ENCODE peak calls at places on chromosomes 5 and 9, in ten cellular contexts. C, U, B, N, H, X, S, M, W and A are unnamed samples.
A peak's percentile ranks its signal among the peaks of the same experiment; 100 is the strongest.

GRCh38 chr5:164824671-164825070 is 1319.3 kb downstream of the MAT2B start:
- DNase-seq in C (no peak), U (no peak), B (no peak), N (no peak), H (no peak), X (no peak), S (no peak), M (no peak), W (no peak), A (no peak)

GRCh38 chr5:157290156-157290980 is 24.4 kb downstream of the CYFIP2 start:
- DNase-seq in C (peak; percentile 32), U (no peak), B (no peak), N (no peak), H (no peak), X (peak; percentile 67), S (no peak), M (peak; percentile 10), W (no peak), A (peak; percentile 49)

GRCh38 chr5:56019306-56020272 is 24.8 kb upstream of the IL6ST start:
- DNase-seq in C (no peak), U (no peak), B (no peak), N (no peak), H (no peak), X (no peak), S (no peak), M (peak; percentile 53), W (no peak), A (no peak)

GRCh38 chr9:101601904-101602765 is 7.4 kb upstream of the PPP3R2 start:
- DNase-seq in C (no peak), U (peak; percentile 72), B (no peak), N (no peak), H (no peak), X (peak; percentile 28), S (no peak), M (peak; percentile 63), W (peak; percentile 24), A (peak; percentile 24)

GRCh38 chr5:79392776-79393175 is 121.2 kb downstream of the HOMER1 start:
- DNase-seq in C (no peak), U (no peak), B (no peak), N (no peak), H (no peak), X (no peak), S (no peak), M (no peak), W (no peak), A (no peak)

GRCh38 chr9:6150483-6150882 is 65.1 kb upstream of the IL33 start:
- DNase-seq in C (no peak), U (no peak), B (no peak), N (no peak), H (no peak), X (no peak), S (no peak), M (no peak), W (no peak), A (no peak)

GRCh38 chr9:34125681-34126206 is 754 bp downstream of the DCAF12 start:
- DNase-seq in C (no peak), U (peak; percentile 43), B (no peak), N (no peak), H (peak; percentile 62), X (peak; percentile 46), S (no peak), M (peak; percentile 8), W (peak; percentile 24), A (peak; percentile 25)

GRCh38 chr9:121362813-121363585 is 7.1 kb downstream of the STOM start:
- DNase-seq in C (peak; percentile 79), U (no peak), B (no peak), N (no peak), H (no peak), X (peak; percentile 62), S (no peak), M (peak; percentile 78), W (no peak), A (peak; percentile 56)

GRCh38 chr9:132488611-132489010 is 78.6 kb downstream of the CFAP77 start:
- DNase-seq in C (no peak), U (no peak), B (no peak), N (no peak), H (no peak), X (no peak), S (no peak), M (no peak), W (no peak), A (no peak)

GRCh38 chr9:133351908-133352634 is 4.1 kb downstream of the RPL7A start:
- DNase-seq in C (no peak), U (peak; percentile 74), B (no peak), N (no peak), H (no peak), X (peak; percentile 59), S (no peak), M (peak; percentile 71), W (peak; percentile 38), A (peak; percentile 42)

GRCh38 chr9:97307500-97308163 is at the start of gene CCDC180:
- DNase-seq in C (peak; percentile 11), U (no peak), B (peak; percentile 67), N (peak; percentile 58), H (peak; percentile 70), X (peak; percentile 3), S (no peak), M (peak; percentile 58), W (no peak), A (no peak)

GRCh38 chr5:160357861-160358411 is 12.5 kb downstream of the C1QTNF2 start:
- DNase-seq in C (no peak), U (no peak), B (peak; percentile 55), N (no peak), H (no peak), X (no peak), S (no peak), M (no peak), W (no peak), A (no peak)
- H3K4me3 ChIP-seq in C (no peak overlapping the region), U (no peak overlapping the region), B (no peak overlapping the region), N (no peak overlapping the region), H (no peak overlapping the region), X (no peak overlapping the region), S (peak overlapping the region; percentile 8), M (no peak overlapping the region), W (no peak overlapping the region), A (no peak overlapping the region)

DNA sequence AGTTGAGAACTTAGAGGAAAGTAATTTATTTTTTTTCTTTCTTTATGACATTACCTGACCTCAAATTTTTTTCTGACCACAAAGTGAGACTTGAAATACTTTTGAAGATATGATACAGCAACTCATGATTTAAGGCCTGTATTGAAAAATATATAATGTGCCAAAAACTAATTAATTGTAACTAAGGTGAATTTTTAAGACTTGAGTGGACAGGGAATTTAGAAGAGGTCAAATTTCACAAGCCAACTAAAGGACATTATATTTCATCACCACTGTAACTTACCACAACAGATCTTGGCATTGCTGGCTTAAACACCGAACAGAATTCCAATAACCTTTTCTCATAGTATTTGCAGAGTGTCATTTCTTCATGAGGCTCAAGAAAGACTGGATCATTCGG is 1.8 kb downstream of the CCNH start:
- DNase-seq in C (peak; percentile 57), U (no peak), B (no peak), N (no peak), H (no peak), X (peak; percentile 96), S (no peak), M (peak; percentile 74), W (no peak), A (peak; percentile 97)
- H3K4me3 ChIP-seq in C (no peak overlapping the region), U (no peak overlapping the region), B (no peak overlapping the region), N (no peak overlapping the region), H (no peak overlapping the region), X (peak overlapping the region; percentile 93), S (peak overlapping the region; percentile 76), M (peak overlapping the region; percentile 91), W (peak overlapping the region; percentile 98), A (peak overlapping the region; percentile 100)

DNA sequence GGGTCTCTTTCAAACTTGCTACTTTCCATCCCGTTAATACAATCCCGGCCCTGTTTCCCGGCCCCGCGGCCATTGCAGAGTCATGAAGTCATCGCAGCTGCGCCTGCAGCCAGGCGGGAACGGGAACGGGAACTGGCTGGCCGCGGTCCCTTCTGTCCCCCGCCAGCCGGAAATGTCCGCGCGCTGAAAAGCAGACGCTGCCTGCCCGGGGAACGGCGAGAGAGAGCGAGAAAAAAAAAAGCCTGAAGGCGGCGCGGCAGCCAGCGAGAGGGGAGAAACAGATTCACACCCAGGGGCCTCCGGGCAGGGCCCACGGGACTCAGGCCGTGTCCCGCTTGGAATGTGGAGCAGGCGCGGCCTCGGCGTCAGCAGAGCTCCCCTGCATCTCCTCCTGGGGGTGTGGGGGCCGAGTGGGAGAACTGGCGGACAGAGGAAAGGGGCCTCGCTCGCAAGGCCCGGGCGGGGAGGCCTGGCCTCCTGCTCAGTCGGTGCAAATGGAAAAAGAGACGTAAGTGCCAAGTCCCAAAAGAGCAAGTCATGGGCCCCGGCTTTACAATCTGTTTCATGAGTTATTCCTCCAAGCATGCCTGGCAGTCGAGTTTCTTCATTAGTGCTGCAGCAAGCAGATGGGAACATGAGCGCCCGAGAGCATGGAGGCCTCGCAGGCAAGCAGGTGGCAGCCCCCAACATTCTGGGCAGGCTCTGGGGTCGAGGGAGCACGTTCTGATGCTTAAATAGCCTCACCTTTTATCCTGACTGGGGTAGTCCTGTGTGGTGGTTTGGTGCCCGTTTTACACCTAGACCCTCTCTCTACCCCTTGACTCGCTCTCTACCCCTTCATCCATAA is 201.3 kb upstream of the GAS1 start:
- DNase-seq in C (peak; percentile 60), U (peak; percentile 73), B (peak; percentile 79), N (peak; percentile 76), H (peak; percentile 77), X (peak; percentile 80), S (peak; percentile 84), M (peak; percentile 77), W (peak; percentile 7), A (peak; percentile 65)
- H3K4me3 ChIP-seq in C (peak overlapping the region; percentile 33), U (peak overlapping the region; percentile 4), B (peak overlapping the region; percentile 20), N (peak overlapping the region; percentile 14), H (no peak overlapping the region), X (peak overlapping the region; percentile 12), S (peak overlapping the region; percentile 43), M (peak overlapping the region; percentile 36), W (peak overlapping the region; percentile 17), A (peak overlapping the region; percentile 43)

GRCh38 chr9:87337335-87338074 is 160.2 kb upstream of the DAPK1 start:
- DNase-seq in C (no peak), U (peak; percentile 47), B (no peak), N (no peak), H (no peak), X (peak; percentile 65), S (no peak), M (peak; percentile 38), W (no peak), A (peak; percentile 63)
- H3K4me3 ChIP-seq in C (peak overlapping the region; percentile 20), U (peak overlapping the region; percentile 67), B (peak overlapping the region; percentile 37), N (peak overlapping the region; percentile 53), H (no peak overlapping the region), X (no peak overlapping the region), S (peak overlapping the region; percentile 45), M (peak overlapping the region; percentile 51), W (no peak overlapping the region), A (peak overlapping the region; percentile 53)

GRCh38 chr5:35230043-35230611 is at the start of gene PRLR:
- DNase-seq in C (no peak), U (peak; percentile 47), B (peak; percentile 60), N (peak; percentile 54), H (no peak), X (peak; percentile 12), S (peak; percentile 66), M (peak; percentile 37), W (no peak), A (no peak)
- H3K4me3 ChIP-seq in C (peak within 1 kb of the TSS; percentile 36), U (peak within 1 kb of the TSS; percentile 70), B (peak within 1 kb of the TSS; percentile 71), N (peak within 1 kb of the TSS; percentile 58), H (peak within 1 kb of the TSS; percentile 4), X (peak within 1 kb of the TSS; percentile 24), S (peak within 1 kb of the TSS; percentile 46), M (peak within 1 kb of the TSS; percentile 5), W (no peak within 1 kb of the TSS), A (peak within 1 kb of the TSS; percentile 44)

DNA sequence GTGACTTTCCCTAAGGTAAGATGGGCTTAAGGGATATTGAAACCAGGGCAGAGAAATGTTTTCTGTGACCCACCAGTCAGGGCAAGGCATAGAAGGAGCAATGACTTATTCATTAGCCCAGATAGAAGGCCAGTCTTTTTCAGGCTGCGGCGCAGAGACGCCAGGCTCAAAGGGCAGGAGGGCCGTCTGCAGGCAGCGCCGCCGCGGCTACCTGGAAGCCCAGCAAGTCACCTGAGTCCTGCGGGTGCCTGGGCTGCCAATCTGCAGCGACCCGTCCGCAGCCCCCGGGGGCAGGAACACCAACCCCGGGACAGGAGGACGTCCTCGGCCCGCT is 322 bp upstream of the SH3GL2 start:
- DNase-seq in C (no peak), U (no peak), B (no peak), N (no peak), H (no peak), X (no peak), S (no peak), M (no peak), W (no peak), A (no peak)
- H3K4me3 ChIP-seq in C (peak overlapping the region; percentile 45), U (peak overlapping the region; percentile 83), B (peak overlapping the region; percentile 44), N (peak overlapping the region; percentile 25), H (peak overlapping the region; percentile 18), X (no peak overlapping the region), S (peak overlapping the region; percentile 40), M (peak overlapping the region; percentile 27), W (no peak overlapping the region), A (peak overlapping the region; percentile 44)